ENCODE peak calls at places on chromosomes 12 and 14, in six cellular contexts. One of them, this sample, is unnamed.

GRCh38 chr14:69652942-69653680 is 41.7 kb downstream of the SUSD6 start:
- DNase-seq in HepG2: no peak
- DNase-seq in transverse colon: peak
- DNase-seq in Peyer's patch: peak
- DNase-seq in endothelial cell of umbilical vein: no peak
- DNase-seq in NB4: peak
- DNase-seq in this sample: peak

GRCh38 chr14:24818054-24818822 is 184.2 kb upstream of the GZMB start:
- DNase-seq in HepG2: peak
- DNase-seq in Peyer's patch: no peak
- DNase-seq in transverse colon: peak
- DNase-seq in endothelial cell of umbilical vein: peak
- DNase-seq in NB4: no peak
- DNase-seq in this sample: no peak

GRCh38 chr12:112194601-112195247 is 69.4 kb downstream of the TRAFD1 start:
- DNase-seq in endothelial cell of umbilical vein: no peak
- DNase-seq in NB4: no peak
- DNase-seq in Peyer's patch: no peak
- DNase-seq in transverse colon: no peak
- DNase-seq in HepG2: no peak
- DNase-seq in this sample: no peak

GRCh38 chr14:35819591-35820540 is 6.3 kb upstream of the BRMS1L start:
- DNase-seq in HepG2: no peak
- DNase-seq in NB4: no peak
- DNase-seq in Peyer's patch: no peak
- DNase-seq in endothelial cell of umbilical vein: no peak
- DNase-seq in transverse colon: no peak
- DNase-seq in this sample: no peak

GRCh38 chr12:122991623-122992275 is 11.3 kb downstream of the ARL6IP4 start:
- DNase-seq in NB4: peak
- DNase-seq in HepG2: no peak
- DNase-seq in transverse colon: no peak
- DNase-seq in Peyer's patch: no peak
- DNase-seq in endothelial cell of umbilical vein: no peak
- DNase-seq in this sample: no peak

GRCh38 chr12:1518763-1519516 is 75.4 kb downstream of the FBXL14 start:
- DNase-seq in Peyer's patch: no peak
- DNase-seq in NB4: peak
- DNase-seq in HepG2: peak
- DNase-seq in transverse colon: no peak
- DNase-seq in endothelial cell of umbilical vein: peak
- DNase-seq in this sample: no peak

GRCh38 chr12:121456551-121456950 is 56.6 kb downstream of the RNF34 start:
- DNase-seq in NB4: no peak
- DNase-seq in transverse colon: no peak
- DNase-seq in endothelial cell of umbilical vein: no peak
- DNase-seq in HepG2: no peak
- DNase-seq in Peyer's patch: no peak
- DNase-seq in this sample: no peak

GRCh38 chr12:49515266-49515665 is 23.6 kb upstream of the KCNH3 start:
- DNase-seq in endothelial cell of umbilical vein: peak
- DNase-seq in Peyer's patch: no peak
- DNase-seq in transverse colon: no peak
- DNase-seq in HepG2: no peak
- DNase-seq in NB4: peak
- DNase-seq in this sample: no peak

GRCh38 chr14:62189698-62190097 is 427.5 kb downstream of the SNAPC1 start:
- DNase-seq in transverse colon: no peak
- DNase-seq in endothelial cell of umbilical vein: no peak
- DNase-seq in HepG2: no peak
- DNase-seq in Peyer's patch: no peak
- DNase-seq in NB4: no peak
- DNase-seq in this sample: no peak

DNA sequence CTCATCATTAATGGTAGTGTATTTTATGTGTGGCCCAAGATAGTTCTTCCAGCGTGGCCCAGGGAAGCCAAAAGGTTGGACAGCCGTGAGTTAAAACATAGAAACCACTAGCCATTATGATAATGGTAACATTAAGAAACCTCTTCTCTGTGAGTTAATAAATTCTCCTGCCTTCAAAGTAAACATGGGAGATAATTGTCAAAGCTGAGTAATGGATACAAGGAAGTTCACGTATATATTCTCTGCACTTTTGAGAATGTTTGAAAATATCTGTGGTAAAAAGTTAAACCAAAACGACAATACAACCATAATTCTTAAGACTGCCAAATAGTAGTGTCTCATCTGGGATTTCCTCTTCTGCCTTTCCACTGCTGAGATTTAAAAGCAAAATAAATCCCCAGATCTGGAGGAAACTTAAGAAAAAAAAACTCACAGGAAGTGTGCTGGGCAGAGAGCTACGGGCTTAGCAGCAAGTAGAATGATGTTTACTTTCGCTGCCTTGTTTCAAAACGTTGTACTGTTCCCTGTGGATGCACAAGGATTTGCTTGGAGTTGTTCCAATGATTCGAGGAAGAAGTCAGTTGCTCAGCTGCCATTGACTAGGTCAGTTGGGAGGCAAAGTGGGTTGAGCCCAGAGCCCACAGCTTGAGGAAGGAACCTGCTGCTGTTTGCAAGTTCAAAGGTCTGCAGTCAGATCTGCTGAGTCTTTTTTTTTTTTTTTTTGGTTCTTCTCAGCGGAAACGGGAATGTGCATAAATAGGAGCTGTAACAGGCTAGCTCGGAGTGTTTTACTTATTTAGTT is 1.7 kb downstream of the TPCN1 start:
- DNase-seq in Peyer's patch: peak
- DNase-seq in transverse colon: peak
- DNase-seq in endothelial cell of umbilical vein: peak
- DNase-seq in HepG2: peak
- DNase-seq in NB4: peak
- DNase-seq in this sample: no peak
- TF ChIP-seq POLR2A in Peyer's patch: no peak
- TF ChIP-seq POLR2A in transverse colon: peak
- TF ChIP-seq POLR2A in endothelial cell of umbilical vein: no peak
- TF ChIP-seq POLR2A in HepG2: peak
- TF ChIP-seq POLR2A in NB4: no peak
- TF ChIP-seq POLR2A in this sample: no peak

GRCh38 chr14:92033912-92034687 is 5.8 kb downstream of the TRIP11 start:
- DNase-seq in transverse colon: no peak
- DNase-seq in endothelial cell of umbilical vein: no peak
- DNase-seq in Peyer's patch: no peak
- DNase-seq in NB4: peak
- DNase-seq in HepG2: peak
- DNase-seq in this sample: no peak
- TF ChIP-seq POLR2A in transverse colon: no peak
- TF ChIP-seq POLR2A in endothelial cell of umbilical vein: no peak
- TF ChIP-seq POLR2A in Peyer's patch: no peak
- TF ChIP-seq POLR2A in NB4: no peak
- TF ChIP-seq POLR2A in HepG2: no peak
- TF ChIP-seq POLR2A in this sample: no peak

GRCh38 chr14:102139248-102140026 is at the start of gene WDR20:
- DNase-seq in Peyer's patch: peak
- DNase-seq in endothelial cell of umbilical vein: peak
- DNase-seq in NB4: peak
- DNase-seq in transverse colon: peak
- DNase-seq in HepG2: peak
- DNase-seq in this sample: peak
- TF ChIP-seq POLR2A in Peyer's patch: no peak
- TF ChIP-seq POLR2A in endothelial cell of umbilical vein: peak
- TF ChIP-seq POLR2A in NB4: peak
- TF ChIP-seq POLR2A in transverse colon: peak
- TF ChIP-seq POLR2A in HepG2: peak
- TF ChIP-seq POLR2A in this sample: peak

GRCh38 chr14:88829188-88829587 is 4.7 kb downstream of the TTC8 start:
- DNase-seq in Peyer's patch: no peak
- DNase-seq in endothelial cell of umbilical vein: no peak
- DNase-seq in HepG2: peak
- DNase-seq in NB4: peak
- DNase-seq in transverse colon: no peak
- DNase-seq in this sample: no peak
- TF ChIP-seq POLR2A in Peyer's patch: no peak
- TF ChIP-seq POLR2A in endothelial cell of umbilical vein: no peak
- TF ChIP-seq POLR2A in HepG2: no peak
- TF ChIP-seq POLR2A in NB4: no peak
- TF ChIP-seq POLR2A in transverse colon: no peak
- TF ChIP-seq POLR2A in this sample: no peak

DNA sequence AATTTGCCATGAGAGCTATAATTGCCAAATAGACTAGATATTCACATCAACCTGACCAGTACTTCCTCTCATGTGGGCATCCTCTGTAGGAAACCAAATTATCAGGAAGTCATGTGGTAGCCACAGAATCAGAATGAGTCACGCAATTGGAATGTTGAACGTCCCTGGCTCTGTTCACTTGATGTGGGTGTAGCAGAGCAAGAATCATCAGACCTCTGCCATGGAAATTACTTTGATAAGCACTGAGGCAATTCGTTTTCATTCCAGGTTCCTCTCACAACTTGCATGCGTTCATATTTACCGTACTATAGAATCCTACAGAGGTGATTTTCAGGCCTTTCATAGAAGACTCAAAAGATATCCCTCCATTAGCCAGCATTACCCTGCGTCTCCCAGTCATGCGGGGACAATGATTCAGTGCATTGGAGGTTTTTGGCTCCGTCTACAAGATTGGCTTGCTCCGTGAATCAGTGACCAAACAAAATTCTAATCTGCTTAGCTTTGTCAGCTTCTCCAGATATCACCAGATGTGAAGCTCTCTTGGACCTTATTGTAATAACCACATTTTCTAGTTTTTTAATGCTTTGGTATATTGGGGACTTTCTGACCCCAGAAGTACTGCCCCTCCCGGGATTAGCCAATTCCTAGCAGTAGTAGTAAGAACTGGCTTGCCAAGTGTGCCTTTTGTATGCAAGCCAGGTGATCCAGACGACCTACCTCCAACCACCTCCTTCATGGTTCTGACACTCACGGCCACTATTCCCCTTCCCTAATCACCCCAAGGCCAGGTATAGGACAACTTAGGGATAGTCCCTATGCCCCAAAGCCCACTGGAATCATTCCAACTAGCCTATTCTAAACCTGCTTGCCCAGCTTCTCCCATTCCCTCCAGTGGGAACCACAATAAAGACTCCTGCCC is 133.4 kb downstream of the KICS2 start:
- DNase-seq in NB4: peak
- DNase-seq in HepG2: peak
- DNase-seq in Peyer's patch: no peak
- DNase-seq in transverse colon: peak
- DNase-seq in endothelial cell of umbilical vein: peak
- DNase-seq in this sample: peak
- TF ChIP-seq POLR2A in NB4: no peak
- TF ChIP-seq POLR2A in HepG2: no peak
- TF ChIP-seq POLR2A in Peyer's patch: no peak
- TF ChIP-seq POLR2A in transverse colon: no peak
- TF ChIP-seq POLR2A in endothelial cell of umbilical vein: peak
- TF ChIP-seq POLR2A in this sample: no peak

GRCh38 chr14:41868396-41868795 is 261.7 kb downstream of the LRFN5 start:
- DNase-seq in Peyer's patch: no peak
- DNase-seq in endothelial cell of umbilical vein: no peak
- DNase-seq in NB4: no peak
- DNase-seq in HepG2: no peak
- DNase-seq in transverse colon: no peak
- DNase-seq in this sample: no peak

DNA sequence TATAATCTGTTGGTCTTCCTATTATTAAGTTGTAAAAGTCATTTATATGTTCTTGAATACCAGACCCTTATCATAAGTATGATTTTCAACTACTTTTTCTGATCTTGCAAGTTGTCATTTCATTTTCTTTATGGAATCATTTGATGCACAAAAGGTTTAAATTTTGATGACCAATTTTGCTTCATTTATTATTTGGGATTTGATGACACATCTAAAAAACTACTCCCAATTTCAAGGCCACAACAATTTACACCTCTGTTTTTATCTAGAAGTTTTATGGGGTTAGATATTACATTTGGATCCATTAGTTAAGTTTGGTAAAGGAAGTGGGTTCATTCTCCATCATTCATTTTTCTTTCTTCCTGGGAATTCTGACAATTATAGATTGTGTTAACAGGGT is 259.2 kb downstream of the LRFN5 start:
- DNase-seq in HepG2: no peak
- DNase-seq in endothelial cell of umbilical vein: no peak
- DNase-seq in NB4: no peak
- DNase-seq in transverse colon: no peak
- DNase-seq in Peyer's patch: no peak
- DNase-seq in this sample: no peak
- TF ChIP-seq POLR2A in HepG2: no peak
- TF ChIP-seq POLR2A in endothelial cell of umbilical vein: no peak
- TF ChIP-seq POLR2A in NB4: no peak
- TF ChIP-seq POLR2A in transverse colon: no peak
- TF ChIP-seq POLR2A in Peyer's patch: no peak
- TF ChIP-seq POLR2A in this sample: no peak

GRCh38 chr12:78865297-78865955 is 852 bp downstream of the SYT1 start:
- DNase-seq in Peyer's patch: no peak
- DNase-seq in HepG2: no peak
- DNase-seq in endothelial cell of umbilical vein: no peak
- DNase-seq in transverse colon: no peak
- DNase-seq in NB4: no peak
- DNase-seq in this sample: no peak
- TF ChIP-seq POLR2A in Peyer's patch: no peak
- TF ChIP-seq POLR2A in HepG2: no peak
- TF ChIP-seq POLR2A in endothelial cell of umbilical vein: no peak
- TF ChIP-seq POLR2A in transverse colon: no peak
- TF ChIP-seq POLR2A in NB4: no peak
- TF ChIP-seq POLR2A in this sample: no peak

GRCh38 chr12:89352492-89353187 is at the start of gene DUSP6:
- DNase-seq in NB4: peak
- DNase-seq in transverse colon: peak
- DNase-seq in endothelial cell of umbilical vein: peak
- DNase-seq in Peyer's patch: peak
- DNase-seq in HepG2: peak
- DNase-seq in this sample: peak

GRCh38 chr12:89350661-89351488 is 1.4 kb downstream of the DUSP6 start:
- DNase-seq in Peyer's patch: peak
- DNase-seq in transverse colon: peak
- DNase-seq in HepG2: no peak
- DNase-seq in NB4: peak
- DNase-seq in endothelial cell of umbilical vein: peak
- DNase-seq in this sample: peak

GRCh38 chr12:89353188-89353822 is 1.0 kb upstream of the DUSP6 start:
- DNase-seq in NB4: peak
- DNase-seq in transverse colon: peak
- DNase-seq in Peyer's patch: peak
- DNase-seq in HepG2: peak
- DNase-seq in endothelial cell of umbilical vein: peak
- DNase-seq in this sample: peak

GRCh38 chr12:89351489-89352241 is 636 bp downstream of the DUSP6 start:
- DNase-seq in NB4: no peak
- DNase-seq in transverse colon: peak
- DNase-seq in HepG2: no peak
- DNase-seq in Peyer's patch: peak
- DNase-seq in endothelial cell of umbilical vein: no peak
- DNase-seq in this sample: peak

DNA sequence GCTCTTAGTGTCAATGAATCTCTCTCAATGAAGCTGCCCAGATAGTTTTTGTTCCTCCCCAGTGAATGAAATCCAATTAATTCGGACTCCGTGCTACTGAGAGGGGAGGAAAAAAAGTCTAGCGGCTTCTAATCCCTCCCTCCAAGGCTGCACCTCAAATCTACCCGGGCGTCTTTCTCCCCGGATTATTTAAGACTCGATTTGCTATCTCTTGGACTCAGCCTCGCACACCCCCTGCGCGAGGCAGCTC is 134 bp downstream of the DUSP6 start:
- DNase-seq in NB4: no peak
- DNase-seq in HepG2: no peak
- DNase-seq in endothelial cell of umbilical vein: no peak
- DNase-seq in Peyer's patch: no peak
- DNase-seq in transverse colon: no peak
- DNase-seq in this sample: no peak
- TF ChIP-seq POLR2A in NB4: peak
- TF ChIP-seq POLR2A in HepG2: peak
- TF ChIP-seq POLR2A in endothelial cell of umbilical vein: peak
- TF ChIP-seq POLR2A in Peyer's patch: peak
- TF ChIP-seq POLR2A in transverse colon: peak
- TF ChIP-seq POLR2A in this sample: no peak

This sample was measured in erythroblast.